ENCODE peak calls at places on chromosomes 3 and 15, in six cellular contexts. J is A549, Z is HepG2, C is GM12878, B is K562, M is SK-N-SH. I is an unnamed sample.

GRCh38 chr3:167740961-167741587 is 5.6 kb downstream of the SERPINI1 start:
- DNase-seq in J (peak), Z (peak), C (no peak), B (no peak), M (peak), I (no peak)

GRCh38 chr3:173396191-173397041 is 1.1 kb upstream of the NLGN1 start:
- DNase-seq in J (no peak), Z (no peak), C (no peak), B (no peak), M (peak), I (peak)

GRCh38 chr3:115292677-115293076 is 145.6 kb upstream of the ZBTB20 start:
- DNase-seq in J (no peak), Z (no peak), C (no peak), B (no peak), M (no peak), I (no peak)

GRCh38 chr15:36468746-36469145 is 110.7 kb upstream of the CDIN1 start:
- DNase-seq in J (no peak), Z (no peak), C (no peak), B (no peak), M (no peak), I (no peak)

GRCh38 chr3:141240290-141241247 is 8.9 kb downstream of the PXYLP1 start:
- DNase-seq in J (no peak), Z (no peak), C (no peak), B (no peak), M (peak), I (no peak)

GRCh38 chr3:146020969-146021368 is 140.0 kb downstream of the PLOD2 start:
- DNase-seq in J (no peak), Z (peak), C (no peak), B (no peak), M (no peak), I (no peak)

GRCh38 chr15:41966920-41967465 is 5.4 kb downstream of the EHD4 start:
- DNase-seq in J (no peak), Z (no peak), C (no peak), B (no peak), M (no peak), I (no peak)

GRCh38 chr3:3179407-3180094 is at the start of gene CRBN:
- DNase-seq in J (peak), Z (peak), C (peak), B (peak), M (peak), I (peak)

GRCh38 chr15:78387678-78388077 is 47.5 kb downstream of the CRABP1 start:
- DNase-seq in J (no peak), Z (no peak), C (no peak), B (no peak), M (no peak), I (no peak)

GRCh38 chr15:79640206-79640605 is 208.1 kb downstream of the MINAR1 start:
- DNase-seq in J (peak), Z (peak), C (no peak), B (no peak), M (no peak), I (no peak)

GRCh38 chr15:77915261-77915960 is 162.1 kb downstream of the TBC1D2B start:
- DNase-seq in J (no peak), Z (no peak), C (no peak), B (no peak), M (no peak), I (no peak)

GRCh38 chr3:185851959-185852358 is 27.1 kb upstream of the IGF2BP2 start:
- DNase-seq in J (no peak), Z (no peak), C (no peak), B (no peak), M (no peak), I (no peak)

GRCh38 chr3:159828542-159828943 is 160.1 kb upstream of the IL12A start:
- DNase-seq in J (peak), Z (peak), C (no peak), B (peak), M (peak), I (no peak)

GRCh38 chr15:61839541-61839940 is 220.7 kb downstream of the VPS13C start:
- DNase-seq in J (no peak), Z (no peak), C (no peak), B (no peak), M (no peak), I (no peak)

GRCh38 chr15:27645672-27646071 is 453.4 kb downstream of the OCA2 start:
- DNase-seq in J (no peak), Z (no peak), C (no peak), B (no peak), M (no peak), I (no peak)

GRCh38 chr3:48436477-48436787 is 3.5 kb downstream of the CCDC51 start:
- DNase-seq in J (no peak), Z (no peak), C (no peak), B (no peak), M (no peak), I (no peak)

GRCh38 chr15:66961407-66961884 is 104.0 kb upstream of the SMAD3 start:
- DNase-seq in J (no peak), Z (no peak), C (no peak), B (no peak), M (no peak), I (no peak)

DNA sequence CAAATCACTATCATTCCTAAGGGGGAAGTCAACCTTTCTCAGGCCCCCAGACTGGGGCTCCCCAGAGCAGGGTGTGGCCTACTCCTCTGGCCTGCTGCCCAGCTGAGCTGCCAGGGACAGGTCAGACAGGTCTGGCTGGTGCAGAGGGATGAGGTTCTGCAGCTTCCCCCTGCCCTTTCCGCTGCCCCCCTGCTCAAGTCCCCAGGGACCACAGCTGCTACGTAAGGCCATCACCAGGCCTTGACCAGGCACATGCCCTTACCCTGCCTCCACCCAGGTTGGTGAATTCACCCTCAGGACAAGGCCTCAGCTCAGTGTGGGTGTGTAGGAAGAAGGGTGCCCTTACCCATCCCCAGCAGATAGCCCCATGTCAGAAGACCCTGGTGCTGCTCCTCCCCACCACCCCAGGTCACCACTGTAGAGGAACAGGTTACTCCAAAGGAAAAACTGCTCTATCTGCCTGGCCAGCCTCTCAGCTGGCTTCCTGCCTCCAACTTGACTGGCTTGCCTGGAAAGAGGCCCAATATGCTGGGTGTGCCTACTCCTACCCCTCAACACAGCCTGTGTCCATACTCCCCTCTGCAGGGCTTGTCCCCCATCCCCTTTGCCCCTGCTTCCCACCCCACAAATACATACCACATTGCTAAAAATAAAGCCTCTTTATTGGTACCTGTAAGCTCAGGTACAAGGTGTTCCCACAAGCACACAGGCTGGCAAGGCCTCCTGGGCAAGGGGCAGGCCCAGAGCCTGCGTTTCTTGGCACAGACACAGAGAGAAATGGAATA is 12.0 kb downstream of the CSRNP1 start:
- DNase-seq in J (no peak), Z (no peak), C (no peak), B (no peak), M (peak), I (no peak)
- TF ChIP-seq RAD21 in J (no peak), Z (no peak), C (no peak), B (no peak), M (no peak), I (no peak)

DNA sequence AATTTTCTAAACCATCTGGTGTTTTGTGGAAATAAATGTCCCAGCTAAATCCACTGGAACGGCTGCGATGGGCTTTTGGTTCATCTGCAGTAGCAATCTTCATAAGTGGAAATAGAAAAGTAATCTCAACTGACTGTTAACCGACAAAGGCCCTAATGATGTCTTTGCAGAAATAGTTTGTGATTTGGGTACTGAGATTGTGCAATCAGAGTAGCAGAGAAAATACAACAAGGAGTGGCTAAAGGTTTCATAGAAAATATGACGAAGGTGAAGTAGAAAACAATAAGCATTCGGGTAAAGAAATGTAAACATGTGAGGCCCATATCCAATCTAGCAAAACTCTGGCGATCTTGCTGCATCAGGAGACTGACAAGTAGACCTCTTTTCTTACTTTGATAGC is 262.6 kb upstream of the MCTP2 start:
- DNase-seq in J (no peak), Z (no peak), C (no peak), B (no peak), M (no peak), I (no peak)
- TF ChIP-seq CHD2 in J (no peak), Z (no peak), C (no peak), B (no peak), M (no peak), I (no peak)

DNA sequence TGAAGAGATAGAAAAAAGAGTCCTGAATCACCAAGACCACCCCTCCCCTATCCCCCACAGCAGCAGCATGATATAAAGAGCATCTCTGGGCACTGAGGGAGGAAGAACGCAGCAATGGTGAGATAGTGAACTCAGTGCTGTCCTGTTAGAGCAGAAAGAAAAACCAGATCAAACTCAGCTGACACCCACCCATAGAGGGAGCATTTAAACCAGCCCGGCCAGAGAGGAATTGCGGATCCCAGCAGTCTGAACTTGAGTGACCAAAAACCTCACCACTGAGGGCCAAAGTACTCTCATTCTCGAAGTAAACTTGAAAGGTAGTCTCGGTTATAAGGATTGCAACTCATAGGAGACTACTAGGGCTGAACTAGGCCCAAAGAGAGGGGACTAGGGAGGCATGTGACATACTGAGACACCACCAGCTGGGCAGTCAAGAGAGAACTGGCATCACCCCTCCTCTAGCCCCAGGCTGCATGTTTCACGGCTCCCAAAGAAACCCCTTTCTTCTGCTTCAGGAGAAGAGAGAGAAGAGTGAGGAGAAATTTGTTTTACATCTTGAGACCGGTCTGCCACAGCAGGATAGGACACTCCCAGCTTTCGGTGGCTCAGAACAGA is 39.2 kb upstream of the TGFBR2 start:
- DNase-seq in J (no peak), Z (peak), C (no peak), B (no peak), M (no peak), I (no peak)
- TF ChIP-seq RAD21 in J (no peak), Z (no peak), C (no peak), B (peak), M (no peak), I (peak)

DNA sequence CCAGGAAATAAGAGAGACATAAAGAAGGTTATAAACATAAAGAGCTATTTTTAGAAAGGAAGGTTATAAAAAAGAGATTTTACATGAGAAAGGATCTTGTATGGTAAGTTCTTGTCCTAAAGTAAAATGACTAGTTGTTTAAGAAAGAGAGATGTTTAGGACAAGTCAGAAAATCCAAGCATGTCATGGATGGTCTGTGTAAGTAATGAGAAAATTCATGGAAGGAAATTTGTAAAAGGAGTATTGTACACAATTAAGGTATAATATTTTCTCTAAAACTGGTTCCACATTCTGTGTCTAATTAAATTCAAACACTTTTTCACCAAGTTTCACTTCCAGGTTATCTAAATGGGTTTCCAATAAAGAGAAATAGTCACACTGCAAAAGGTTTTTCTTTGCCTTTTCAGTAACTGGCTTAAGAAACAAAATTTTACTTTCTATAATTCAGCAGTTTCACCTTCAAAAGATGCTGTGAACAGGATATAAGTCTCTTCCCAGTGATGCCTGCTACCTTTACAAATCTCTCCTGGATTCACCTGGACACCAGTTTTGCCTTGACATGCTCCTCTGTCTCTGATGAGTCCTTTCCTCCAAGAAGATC is 455.7 kb downstream of the ZIC1 start:
- DNase-seq in J (no peak), Z (no peak), C (no peak), B (no peak), M (no peak), I (no peak)
- TF ChIP-seq CHD2 in J (no peak), Z (no peak), C (no peak), B (no peak), M (no peak), I (no peak)

DNA sequence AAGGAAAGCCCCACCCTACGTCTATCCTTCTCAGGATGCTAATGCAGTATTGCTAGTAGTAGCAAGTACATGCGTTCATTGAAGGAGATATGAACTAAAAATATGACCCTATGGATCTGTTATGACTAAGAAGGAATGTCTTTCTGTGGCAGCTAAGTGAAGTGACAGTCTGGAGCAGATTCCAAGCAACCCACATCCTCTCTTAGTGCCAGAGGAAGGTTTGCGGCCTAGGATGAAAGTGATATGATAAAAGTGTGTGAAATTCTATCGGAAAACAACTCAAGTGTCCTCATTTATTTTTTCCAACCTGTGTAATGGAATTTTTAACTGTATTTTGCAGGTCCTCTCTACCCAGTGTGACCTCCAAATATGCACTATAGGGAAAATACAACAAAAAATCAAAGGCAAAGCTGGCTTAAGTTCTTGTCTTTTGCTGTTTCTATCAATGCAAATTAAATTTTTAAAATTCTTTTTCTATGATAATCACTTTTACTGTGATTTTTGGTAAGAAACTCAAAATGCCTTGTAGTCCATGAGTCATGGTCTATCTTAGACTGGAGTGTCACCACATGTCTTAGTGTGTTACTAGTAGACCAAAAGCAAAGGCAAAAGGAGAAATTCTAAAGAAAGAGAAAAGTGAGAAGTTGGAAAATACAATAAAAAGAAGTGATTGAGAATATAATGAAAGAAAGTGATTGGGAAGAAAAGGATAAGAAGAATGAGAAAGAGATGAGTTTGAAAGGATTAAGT is 161.2 kb upstream of the TMCO5A start:
- DNase-seq in J (no peak), Z (no peak), C (no peak), B (no peak), M (no peak), I (no peak)
- TF ChIP-seq RAD21 in J (no peak), Z (no peak), C (no peak), B (no peak), M (no peak), I (no peak)

DNA sequence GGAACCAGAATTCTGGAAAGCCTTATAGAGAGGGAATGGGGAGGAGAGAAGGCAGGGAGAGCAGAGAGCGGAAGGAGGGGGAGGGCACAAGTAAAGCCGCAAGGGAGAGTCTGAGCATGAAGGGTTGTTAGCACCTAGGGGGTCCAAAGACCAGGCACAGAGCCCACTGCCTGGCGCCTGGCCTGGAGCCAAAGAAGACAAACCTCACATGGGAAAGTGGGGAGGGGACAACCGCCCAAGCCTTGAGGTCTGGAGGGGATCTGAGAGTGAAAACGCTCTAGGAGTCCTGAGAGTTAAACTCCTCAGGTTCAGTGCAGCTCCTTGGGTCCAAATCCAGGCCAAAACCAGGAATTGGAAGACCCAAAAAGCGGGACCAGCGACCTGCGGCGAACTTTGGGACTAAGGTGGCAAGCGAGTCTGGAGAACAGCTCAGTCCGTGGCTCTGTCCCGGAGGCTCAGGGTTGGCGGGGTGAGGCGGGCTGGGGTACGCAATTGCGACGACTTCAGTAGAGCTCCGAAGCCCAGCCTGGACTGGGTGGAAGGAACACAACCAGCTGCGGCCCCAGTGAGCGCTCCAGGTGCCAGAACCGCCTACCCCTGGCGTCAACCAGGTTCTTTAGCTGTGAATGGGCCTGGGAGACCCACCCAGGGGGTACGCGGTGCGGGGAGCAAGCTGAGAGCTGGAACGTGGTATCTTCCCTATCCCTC is 807 bp upstream of the INAFM2 start:
- DNase-seq in J (no peak), Z (peak), C (no peak), B (no peak), M (no peak), I (no peak)
- TF ChIP-seq CHD2 in J (no peak), Z (no peak), C (no peak), B (no peak), M (no peak), I (no peak)

GRCh38 chr3:182829761-182830405 is 36.6 kb downstream of the ATP11B start:
- DNase-seq in J (no peak), Z (no peak), C (no peak), B (no peak), M (no peak), I (no peak)

GRCh38 chr3:182824957-182825356 is 31.7 kb downstream of the ATP11B start:
- DNase-seq in J (no peak), Z (no peak), C (no peak), B (no peak), M (no peak), I (no peak)
- TF ChIP-seq RAD21 in J (no peak), Z (no peak), C (no peak), B (no peak), M (no peak), I (no peak)

GRCh38 chr3:148532326-148532725 is 165.4 kb upstream of the AGTR1 start:
- DNase-seq in J (no peak), Z (no peak), C (no peak), B (no peak), M (no peak), I (no peak)
- TF ChIP-seq CHD2 in J (no peak), Z (no peak), C (no peak), B (no peak), M (no peak), I (no peak)

GRCh38 chr3:126493731-126494130 is 18.0 kb upstream of the ZXDC start:
- DNase-seq in J (no peak), Z (no peak), C (no peak), B (no peak), M (no peak), I (no peak)

GRCh38 chr3:126490619-126491018 is 14.9 kb upstream of the ZXDC start:
- DNase-seq in J (no peak), Z (peak), C (no peak), B (peak), M (no peak), I (no peak)

GRCh38 chr3:126493051-126493450 is 17.4 kb upstream of the ZXDC start:
- DNase-seq in J (no peak), Z (no peak), C (no peak), B (no peak), M (no peak), I (no peak)

GRCh38 chr3:126488886-126489569 is 13.3 kb upstream of the ZXDC start:
- DNase-seq in J (no peak), Z (no peak), C (no peak), B (no peak), M (no peak), I (no peak)

DNA sequence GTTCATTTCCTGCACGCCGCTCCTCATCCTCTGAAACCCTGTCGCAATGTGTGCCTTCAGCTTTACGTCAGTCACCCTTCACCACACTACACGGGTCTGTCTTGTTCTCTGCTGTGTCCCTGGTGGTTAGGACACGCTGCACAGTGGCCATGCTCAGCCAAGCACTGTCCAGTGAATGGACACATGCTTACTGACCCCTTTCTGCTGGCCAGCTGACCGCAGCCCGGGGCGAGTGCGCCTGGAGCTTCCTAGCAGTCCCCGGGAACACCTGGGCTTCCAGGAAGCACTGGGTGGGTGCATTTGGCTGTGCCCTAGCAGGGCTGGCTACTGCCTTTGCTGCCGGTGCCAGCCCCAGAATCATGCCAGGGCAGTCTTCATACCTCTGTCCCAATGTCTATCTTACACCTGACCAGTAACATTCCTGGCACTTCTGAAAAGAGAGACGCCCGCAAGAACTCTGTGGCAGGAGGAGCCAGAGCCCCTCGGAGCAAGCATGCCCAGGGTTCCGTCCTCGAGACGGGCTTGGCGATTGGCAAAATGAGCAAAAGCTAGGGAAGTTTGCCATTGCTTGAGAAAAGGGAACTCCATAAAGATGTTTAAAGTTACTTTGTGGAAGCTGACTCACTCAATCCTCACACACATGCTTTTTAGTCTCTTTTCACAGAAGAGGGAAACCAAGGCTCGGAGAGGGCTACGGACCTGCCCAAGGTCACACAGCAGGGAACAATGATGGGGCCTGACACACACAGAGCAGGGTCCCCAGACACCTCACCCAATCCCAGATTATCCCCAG is 15.7 kb upstream of the ZXDC start:
- DNase-seq in J (no peak), Z (no peak), C (no peak), B (no peak), M (no peak), I (no peak)
- TF ChIP-seq RAD21 in J (no peak), Z (no peak), C (no peak), B (no peak), M (no peak), I (no peak)

I was measured in H1.